ENCODE peak calls at places on chromosomes 16 and 17, in eight cellular contexts. U is kidney; D is KG1; P is AG10803; X is stimulated activated CD4-positive, alpha-beta T cell treated with anti-CD3 and anti-CD28 coated beads, Interleukin-4, amount 100 ng/mL, for 1 hour; V is AG08396; B is NCI-H1048; O is stimulated activated CD8-positive, alpha-beta memory T cell treated with anti-CD3 and anti-CD28 coated beads, Interleukin-2, amount 100 ng/mL, for 48 hours. N is an unnamed sample.

GRCh38 chr16:51376080-51376479 is 225.0 kb upstream of the SALL1 start:
- DNase-seq in U (no peak), D (no peak), P (no peak), X (no peak), V (no peak), B (no peak), O (no peak), N (no peak)

GRCh38 chr17:19386974-19387920 is at the start of gene MFAP4:
- DNase-seq in U (peak; percentile 94), D (no peak), P (peak; percentile 96), X (no peak), V (peak; percentile 81), B (no peak), O (no peak), N (no peak)

GRCh38 chr16:9557266-9557665 is 465.8 kb downstream of the HAPSTR1 start:
- DNase-seq in U (no peak), D (no peak), P (no peak), X (no peak), V (no peak), B (no peak), O (no peak), N (no peak)

GRCh38 chr17:16339402-16339801 is 13.9 kb downstream of the CENPV start:
- DNase-seq in U (no peak), D (no peak), P (no peak), X (no peak), V (no peak), B (no peak), O (no peak), N (no peak)

GRCh38 chr17:57785032-57785431 is 39.9 kb upstream of the CCDC182 start:
- DNase-seq in U (peak; percentile 94), D (no peak), P (no peak), X (no peak), V (no peak), B (no peak), O (no peak), N (no peak)

GRCh38 chr17:64783556-64784352 is 121.6 kb upstream of the SMURF2 start:
- DNase-seq in U (peak; percentile 43), D (no peak), P (no peak), X (no peak), V (no peak), B (no peak), O (no peak), N (no peak)

GRCh38 chr16:83231771-83232170 is 576.0 kb upstream of the HSBP1 start:
- DNase-seq in U (no peak), D (no peak), P (peak; percentile 13), X (no peak), V (no peak), B (no peak), O (no peak), N (no peak)

GRCh38 chr17:61247438-61247837 is 152.2 kb upstream of the TBX2 start:
- DNase-seq in U (no peak), D (no peak), P (peak; percentile 93), X (no peak), V (no peak), B (no peak), O (no peak), N (peak; percentile 97)

GRCh38 chr17:56918916-56919315 is 5.1 kb upstream of the TRIM25 start:
- DNase-seq in U (no peak), D (no peak), P (peak; percentile 62), X (no peak), V (no peak), B (no peak), O (no peak), N (peak; percentile 69)

GRCh38 chr17:41919165-41919817 is 540 bp upstream of the ACLY start:
- DNase-seq in U (no peak), D (no peak), P (no peak), X (no peak), V (no peak), B (peak; percentile 28), O (no peak), N (no peak)

GRCh38 chr17:50564916-50565315 is 4.4 kb downstream of the CACNA1G start:
- DNase-seq in U (peak; percentile 89), D (no peak), P (peak; percentile 94), X (no peak), V (peak; percentile 85), B (no peak), O (no peak), N (peak; percentile 70)

GRCh38 chr17:43528319-43528987 is 17.7 kb downstream of the ETV4 start:
- DNase-seq in U (no peak), D (no peak), P (no peak), X (no peak), V (no peak), B (no peak), O (no peak), N (no peak)

GRCh38 chr16:81444448-81445121 is at the start of gene CMIP:
- DNase-seq in U (peak; percentile 96), D (peak; percentile 44), P (peak; percentile 78), X (peak; percentile 78), V (peak; percentile 98), B (no peak), O (peak; percentile 68), N (peak; percentile 61)

GRCh38 chr16:89949121-89949742 is 677 bp downstream of the DEF8 start:
- DNase-seq in U (no peak), D (no peak), P (no peak), X (no peak), V (no peak), B (no peak), O (no peak), N (no peak)

GRCh38 chr17:39660397-39661043 is 4.6 kb upstream of the TCAP start:
- DNase-seq in U (peak; percentile 70), D (no peak), P (no peak), X (no peak), V (no peak), B (no peak), O (no peak), N (no peak)

GRCh38 chr16:57301126-57301817 is 16.8 kb upstream of the PLLP start:
- DNase-seq in U (peak; percentile 84), D (no peak), P (no peak), X (no peak), V (no peak), B (no peak), O (no peak), N (no peak)

GRCh38 chr16:85170066-85171003 is 58.1 kb upstream of the CIBAR2 start:
- DNase-seq in U (peak; percentile 80), D (no peak), P (no peak), X (no peak), V (peak; percentile 27), B (no peak), O (no peak), N (no peak)

GRCh38 chr16:71610936-71611871 is 14.8 kb upstream of the MARVELD3 start:
- DNase-seq in U (peak; percentile 82), D (peak; percentile 12), P (peak; percentile 20), X (peak; percentile 81), V (peak; percentile 86), B (peak; percentile 27), O (peak; percentile 76), N (peak; percentile 44)

GRCh38 chr16:85718682-85719081 is 29.9 kb upstream of the GINS2 start:
- DNase-seq in U (no peak), D (no peak), P (no peak), X (no peak), V (no peak), B (no peak), O (no peak), N (no peak)

GRCh38 chr17:37567137-37567927 is 41.9 kb downstream of the SYNRG start:
- DNase-seq in U (no peak), D (no peak), P (no peak), X (no peak), V (no peak), B (no peak), O (no peak), N (no peak)

GRCh38 chr17:31778538-31778937 is 80.5 kb downstream of the COPRS start:
- DNase-seq in U (no peak), D (no peak), P (no peak), X (no peak), V (no peak), B (no peak), O (no peak), N (no peak)

GRCh38 chr17:50944054-50944901 is 78.1 kb upstream of the TOB1 start:
- DNase-seq in U (peak; percentile 94), D (peak; percentile 54), P (peak; percentile 53), X (peak; percentile 74), V (peak; percentile 67), B (no peak), O (peak; percentile 67), N (no peak)

GRCh38 chr16:85329999-85330693 is 217.9 kb upstream of the CIBAR2 start:
- DNase-seq in U (peak; percentile 56), D (no peak), P (no peak), X (no peak), V (no peak), B (no peak), O (no peak), N (no peak)

GRCh38 chr16:25194285-25194878 is 22.4 kb upstream of the AQP8 start:
- DNase-seq in U (no peak), D (no peak), P (no peak), X (no peak), V (no peak), B (no peak), O (no peak), N (no peak)

GRCh38 chr17:32755045-32755805 is 121.7 kb downstream of the MYO1D start:
- DNase-seq in U (no peak), D (no peak), P (peak; percentile 62), X (no peak), V (peak; percentile 46), B (peak; percentile 37), O (no peak), N (peak; percentile 74)

GRCh38 chr17:3566551-3566950 is 8.9 kb upstream of the TRPV3 start:
- DNase-seq in U (peak; percentile 41), D (no peak), P (no peak), X (no peak), V (no peak), B (no peak), O (no peak), N (no peak)

GRCh38 chr16:1871974-1872635 is at the start of gene MEIOB:
- DNase-seq in U (peak; percentile 75), D (no peak), P (no peak), X (peak; percentile 51), V (peak; percentile 48), B (no peak), O (peak; percentile 30), N (no peak)

N was measured in LHCN-M2.